ENCODE peak calls at places on chromosome 11, in ten cellular contexts. One of them, this sample, is unnamed.

GRCh38 chr11:90997241-90997640 is 774.4 kb upstream of the CHORDC1 start:
- DNase-seq in activated effector memory CD4-positive, alpha-beta T cell treated with Interleukin-2 at 50 U/mL for 16 hours: no peak
- DNase-seq in GM13977: no peak
- DNase-seq in NCI-H146: peak
- DNase-seq in stimulated activated CD8-positive, alpha-beta memory T cell treated with anti-CD3 and anti-CD28 coated beads, Interleukin-15, amount 100 ng/mL, for 4 hours: no peak
- DNase-seq in upper lobe of right lung: no peak
- DNase-seq in choroid plexus epithelial cell: no peak
- DNase-seq in GM10248: no peak
- DNase-seq in GDM1: no peak
- DNase-seq in amygdala: no peak
- DNase-seq in this sample: no peak

GRCh38 chr11:80937831-80938230 is 1497.0 kb upstream of the TENM4 start:
- DNase-seq in activated effector memory CD4-positive, alpha-beta T cell treated with Interleukin-2 at 50 U/mL for 16 hours: no peak
- DNase-seq in GM13977: no peak
- DNase-seq in NCI-H146: no peak
- DNase-seq in stimulated activated CD8-positive, alpha-beta memory T cell treated with anti-CD3 and anti-CD28 coated beads, Interleukin-15, amount 100 ng/mL, for 4 hours: no peak
- DNase-seq in upper lobe of right lung: no peak
- DNase-seq in choroid plexus epithelial cell: peak
- DNase-seq in GM10248: no peak
- DNase-seq in GDM1: no peak
- DNase-seq in amygdala: no peak
- DNase-seq in this sample: no peak

GRCh38 chr11:28105869-28106268 is 2.1 kb downstream of the KIF18A start:
- DNase-seq in activated effector memory CD4-positive, alpha-beta T cell treated with Interleukin-2 at 50 U/mL for 16 hours: no peak
- DNase-seq in GM13977: no peak
- DNase-seq in NCI-H146: no peak
- DNase-seq in stimulated activated CD8-positive, alpha-beta memory T cell treated with anti-CD3 and anti-CD28 coated beads, Interleukin-15, amount 100 ng/mL, for 4 hours: no peak
- DNase-seq in upper lobe of right lung: no peak
- DNase-seq in choroid plexus epithelial cell: no peak
- DNase-seq in GM10248: no peak
- DNase-seq in GDM1: no peak
- DNase-seq in amygdala: no peak
- DNase-seq in this sample: no peak

GRCh38 chr11:44445500-44446340 is 119.7 kb upstream of the CD82 start:
- DNase-seq in activated effector memory CD4-positive, alpha-beta T cell treated with Interleukin-2 at 50 U/mL for 16 hours: no peak
- DNase-seq in GM13977: no peak
- DNase-seq in NCI-H146: no peak
- DNase-seq in stimulated activated CD8-positive, alpha-beta memory T cell treated with anti-CD3 and anti-CD28 coated beads, Interleukin-15, amount 100 ng/mL, for 4 hours: no peak
- DNase-seq in upper lobe of right lung: no peak
- DNase-seq in choroid plexus epithelial cell: no peak
- DNase-seq in GM10248: no peak
- DNase-seq in GDM1: no peak
- DNase-seq in amygdala: no peak
- DNase-seq in this sample: no peak

GRCh38 chr11:102989379-102990047 is 34.0 kb upstream of the MMP13 start:
- DNase-seq in activated effector memory CD4-positive, alpha-beta T cell treated with Interleukin-2 at 50 U/mL for 16 hours: no peak
- DNase-seq in GM13977: no peak
- DNase-seq in NCI-H146: no peak
- DNase-seq in stimulated activated CD8-positive, alpha-beta memory T cell treated with anti-CD3 and anti-CD28 coated beads, Interleukin-15, amount 100 ng/mL, for 4 hours: no peak
- DNase-seq in upper lobe of right lung: no peak
- DNase-seq in choroid plexus epithelial cell: peak
- DNase-seq in GM10248: no peak
- DNase-seq in GDM1: no peak
- DNase-seq in amygdala: no peak
- DNase-seq in this sample: no peak

GRCh38 chr11:78216021-78216420 is 27.3 kb downstream of the USP35 start:
- DNase-seq in activated effector memory CD4-positive, alpha-beta T cell treated with Interleukin-2 at 50 U/mL for 16 hours: no peak
- DNase-seq in GM13977: no peak
- DNase-seq in NCI-H146: no peak
- DNase-seq in stimulated activated CD8-positive, alpha-beta memory T cell treated with anti-CD3 and anti-CD28 coated beads, Interleukin-15, amount 100 ng/mL, for 4 hours: no peak
- DNase-seq in upper lobe of right lung: no peak
- DNase-seq in choroid plexus epithelial cell: no peak
- DNase-seq in GM10248: no peak
- DNase-seq in GDM1: no peak
- DNase-seq in amygdala: no peak
- DNase-seq in this sample: no peak

GRCh38 chr11:72466410-72466809 is 32.1 kb upstream of the CLPB start:
- DNase-seq in activated effector memory CD4-positive, alpha-beta T cell treated with Interleukin-2 at 50 U/mL for 16 hours: no peak
- DNase-seq in GM13977: no peak
- DNase-seq in NCI-H146: no peak
- DNase-seq in stimulated activated CD8-positive, alpha-beta memory T cell treated with anti-CD3 and anti-CD28 coated beads, Interleukin-15, amount 100 ng/mL, for 4 hours: no peak
- DNase-seq in upper lobe of right lung: no peak
- DNase-seq in choroid plexus epithelial cell: no peak
- DNase-seq in GM10248: no peak
- DNase-seq in GDM1: no peak
- DNase-seq in amygdala: no peak
- DNase-seq in this sample: no peak

GRCh38 chr11:126007263-126007662 is 55.4 kb downstream of the CDON start:
- DNase-seq in activated effector memory CD4-positive, alpha-beta T cell treated with Interleukin-2 at 50 U/mL for 16 hours: no peak
- DNase-seq in GM13977: no peak
- DNase-seq in NCI-H146: no peak
- DNase-seq in stimulated activated CD8-positive, alpha-beta memory T cell treated with anti-CD3 and anti-CD28 coated beads, Interleukin-15, amount 100 ng/mL, for 4 hours: no peak
- DNase-seq in upper lobe of right lung: no peak
- DNase-seq in choroid plexus epithelial cell: peak
- DNase-seq in GM10248: no peak
- DNase-seq in GDM1: no peak
- DNase-seq in amygdala: no peak
- DNase-seq in this sample: no peak

GRCh38 chr11:9219115-9219514 is 46.0 kb downstream of the DENND5A start:
- DNase-seq in activated effector memory CD4-positive, alpha-beta T cell treated with Interleukin-2 at 50 U/mL for 16 hours: no peak
- DNase-seq in GM13977: no peak
- DNase-seq in NCI-H146: no peak
- DNase-seq in stimulated activated CD8-positive, alpha-beta memory T cell treated with anti-CD3 and anti-CD28 coated beads, Interleukin-15, amount 100 ng/mL, for 4 hours: no peak
- DNase-seq in upper lobe of right lung: no peak
- DNase-seq in choroid plexus epithelial cell: peak
- DNase-seq in GM10248: no peak
- DNase-seq in GDM1: no peak
- DNase-seq in amygdala: no peak
- DNase-seq in this sample: no peak

GRCh38 chr11:7514099-7514725 is 413 bp downstream of the PPFIBP2 start:
- DNase-seq in activated effector memory CD4-positive, alpha-beta T cell treated with Interleukin-2 at 50 U/mL for 16 hours: peak
- DNase-seq in GM13977: peak
- DNase-seq in NCI-H146: no peak
- DNase-seq in stimulated activated CD8-positive, alpha-beta memory T cell treated with anti-CD3 and anti-CD28 coated beads, Interleukin-15, amount 100 ng/mL, for 4 hours: no peak
- DNase-seq in upper lobe of right lung: no peak
- DNase-seq in choroid plexus epithelial cell: no peak
- DNase-seq in GM10248: no peak
- DNase-seq in GDM1: no peak
- DNase-seq in amygdala: no peak
- DNase-seq in this sample: no peak

GRCh38 chr11:2537010-2537695 is 92.3 kb downstream of the KCNQ1 start:
- DNase-seq in activated effector memory CD4-positive, alpha-beta T cell treated with Interleukin-2 at 50 U/mL for 16 hours: no peak
- DNase-seq in GM13977: no peak
- DNase-seq in NCI-H146: no peak
- DNase-seq in stimulated activated CD8-positive, alpha-beta memory T cell treated with anti-CD3 and anti-CD28 coated beads, Interleukin-15, amount 100 ng/mL, for 4 hours: no peak
- DNase-seq in upper lobe of right lung: no peak
- DNase-seq in choroid plexus epithelial cell: no peak
- DNase-seq in GM10248: no peak
- DNase-seq in GDM1: no peak
- DNase-seq in amygdala: no peak
- DNase-seq in this sample: no peak

GRCh38 chr11:119315139-119316016 is 1.6 kb downstream of the MCAM start:
- DNase-seq in activated effector memory CD4-positive, alpha-beta T cell treated with Interleukin-2 at 50 U/mL for 16 hours: no peak
- DNase-seq in GM13977: peak
- DNase-seq in NCI-H146: peak
- DNase-seq in stimulated activated CD8-positive, alpha-beta memory T cell treated with anti-CD3 and anti-CD28 coated beads, Interleukin-15, amount 100 ng/mL, for 4 hours: no peak
- DNase-seq in upper lobe of right lung: no peak
- DNase-seq in choroid plexus epithelial cell: no peak
- DNase-seq in GM10248: no peak
- DNase-seq in GDM1: no peak
- DNase-seq in amygdala: no peak
- DNase-seq in this sample: no peak

GRCh38 chr11:110295487-110296225 is 758 bp downstream of the RDX start:
- DNase-seq in activated effector memory CD4-positive, alpha-beta T cell treated with Interleukin-2 at 50 U/mL for 16 hours: peak
- DNase-seq in GM13977: peak
- DNase-seq in NCI-H146: peak
- DNase-seq in stimulated activated CD8-positive, alpha-beta memory T cell treated with anti-CD3 and anti-CD28 coated beads, Interleukin-15, amount 100 ng/mL, for 4 hours: peak
- DNase-seq in upper lobe of right lung: peak
- DNase-seq in choroid plexus epithelial cell: peak
- DNase-seq in GM10248: peak
- DNase-seq in GDM1: peak
- DNase-seq in amygdala: peak
- DNase-seq in this sample: peak

GRCh38 chr11:18775492-18776292 is 15.9 kb downstream of the PTPN5 start:
- DNase-seq in activated effector memory CD4-positive, alpha-beta T cell treated with Interleukin-2 at 50 U/mL for 16 hours: no peak
- DNase-seq in GM13977: peak
- DNase-seq in NCI-H146: peak
- DNase-seq in stimulated activated CD8-positive, alpha-beta memory T cell treated with anti-CD3 and anti-CD28 coated beads, Interleukin-15, amount 100 ng/mL, for 4 hours: no peak
- DNase-seq in upper lobe of right lung: peak
- DNase-seq in choroid plexus epithelial cell: peak
- DNase-seq in GM10248: peak
- DNase-seq in GDM1: peak
- DNase-seq in amygdala: no peak
- DNase-seq in this sample: peak

GRCh38 chr11:115503083-115503885 is 931 bp downstream of the CADM1 start:
- DNase-seq in activated effector memory CD4-positive, alpha-beta T cell treated with Interleukin-2 at 50 U/mL for 16 hours: no peak
- DNase-seq in GM13977: peak
- DNase-seq in NCI-H146: peak
- DNase-seq in stimulated activated CD8-positive, alpha-beta memory T cell treated with anti-CD3 and anti-CD28 coated beads, Interleukin-15, amount 100 ng/mL, for 4 hours: no peak
- DNase-seq in upper lobe of right lung: peak
- DNase-seq in choroid plexus epithelial cell: peak
- DNase-seq in GM10248: peak
- DNase-seq in GDM1: no peak
- DNase-seq in amygdala: peak
- DNase-seq in this sample: no peak

GRCh38 chr11:77207618-77208313 is 79.7 kb downstream of the MYO7A start:
- DNase-seq in activated effector memory CD4-positive, alpha-beta T cell treated with Interleukin-2 at 50 U/mL for 16 hours: no peak
- DNase-seq in GM13977: no peak
- DNase-seq in NCI-H146: no peak
- DNase-seq in stimulated activated CD8-positive, alpha-beta memory T cell treated with anti-CD3 and anti-CD28 coated beads, Interleukin-15, amount 100 ng/mL, for 4 hours: no peak
- DNase-seq in upper lobe of right lung: peak
- DNase-seq in choroid plexus epithelial cell: peak
- DNase-seq in GM10248: no peak
- DNase-seq in GDM1: no peak
- DNase-seq in amygdala: no peak
- DNase-seq in this sample: no peak

GRCh38 chr11:132351050-132351449 is 980.6 kb downstream of the NTM start:
- DNase-seq in activated effector memory CD4-positive, alpha-beta T cell treated with Interleukin-2 at 50 U/mL for 16 hours: no peak
- DNase-seq in GM13977: no peak
- DNase-seq in NCI-H146: no peak
- DNase-seq in stimulated activated CD8-positive, alpha-beta memory T cell treated with anti-CD3 and anti-CD28 coated beads, Interleukin-15, amount 100 ng/mL, for 4 hours: no peak
- DNase-seq in upper lobe of right lung: no peak
- DNase-seq in choroid plexus epithelial cell: no peak
- DNase-seq in GM10248: no peak
- DNase-seq in GDM1: no peak
- DNase-seq in amygdala: no peak
- DNase-seq in this sample: no peak

GRCh38 chr11:65640483-65641207 is 2.7 kb downstream of the SIPA1 start:
- DNase-seq in activated effector memory CD4-positive, alpha-beta T cell treated with Interleukin-2 at 50 U/mL for 16 hours: peak
- DNase-seq in GM13977: no peak
- DNase-seq in NCI-H146: no peak
- DNase-seq in stimulated activated CD8-positive, alpha-beta memory T cell treated with anti-CD3 and anti-CD28 coated beads, Interleukin-15, amount 100 ng/mL, for 4 hours: no peak
- DNase-seq in upper lobe of right lung: peak
- DNase-seq in choroid plexus epithelial cell: no peak
- DNase-seq in GM10248: no peak
- DNase-seq in GDM1: peak
- DNase-seq in amygdala: no peak
- DNase-seq in this sample: peak